ENCODE peak calls at places on chromosome X, in nine cellular contexts. X is AG04449; W is T-helper 9 cell; B is stomach; V is keratinocyte; E is mucosa of gallbladder; R is smooth muscle cell of the brain vasculature; A is stimulated activated CD8-positive, alpha-beta memory T cell treated with anti-CD3 and anti-CD28 coated beads, Interleukin-12 subunit alpha, Interleukin-12 subunit beta, amount 100 ng/mL, for 4 hours; H is activated T-helper 1 cell treated with anti-CD3 and anti-CD28 coated beads, Interleukin-2, amount 50 U/mL, for 16 hours. Y is an unnamed sample.

GRCh38 chrX:20397587-20397986 is 130.9 kb upstream of the RPS6KA3 start:
- DNase-seq in X (no peak), W (no peak), B (no peak), V (no peak), E (no peak), R (no peak), A (no peak), H (no peak), Y (no peak)

GRCh38 chrX:10922841-10923240 is 188.3 kb upstream of the HCCS start:
- DNase-seq in X (no peak), W (no peak), B (no peak), V (no peak), E (no peak), R (no peak), A (no peak), H (no peak), Y (no peak)

GRCh38 chrX:623268-623598 is 7.4 kb upstream of the SHOX start:
- DNase-seq in X (no peak), W (no peak), B (no peak), V (no peak), E (no peak), R (no peak), A (no peak), H (no peak), Y (no peak)

GRCh38 chrX:118644378-118644777 is 83.0 kb upstream of the IL13RA1 start:
- DNase-seq in X (no peak), W (no peak), B (no peak), V (no peak), E (no peak), R (no peak), A (no peak), H (no peak), Y (no peak)

GRCh38 chrX:3175659-3176438 is 134.6 kb downstream of the ARSF start:
- DNase-seq in X (no peak), W (no peak), B (no peak), V (no peak), E (no peak), R (no peak), A (no peak), H (no peak), Y (no peak)

GRCh38 chrX:69321006-69321655 is 155.9 kb upstream of the PJA1 start:
- DNase-seq in X (no peak), W (no peak), B (peak), V (no peak), E (no peak), R (no peak), A (no peak), H (no peak), Y (no peak)

GRCh38 chrX:49053223-49054072 is 5.4 kb upstream of the CCDC120 start:
- DNase-seq in X (no peak), W (peak), B (peak), V (no peak), E (peak), R (no peak), A (peak), H (peak), Y (no peak)

GRCh38 chrX:45803383-45803921 is 602.8 kb upstream of the DIPK2B start:
- DNase-seq in X (peak), W (no peak), B (no peak), V (peak), E (no peak), R (no peak), A (no peak), H (no peak), Y (no peak)

Y was measured in hippocampal formation.